ENCODE peak calls at places on chromosomes 12 and 14, in nine cellular contexts. F is right atrium auricular region, N is hepatocyte, T is dorsolateral prefrontal cortex, U is esophagus muscularis mucosa, E is pancreas, C is PC-9, I is lung, B is RWPE1. Z is an unnamed sample.
A peak's percentile ranks its signal among the peaks of the same experiment; 100 is the strongest.

GRCh38 chr12:106042091-106042490 is 96.7 kb downstream of the NUAK1 start:
- DNase-seq in F (no peak), N (no peak), T (no peak), U (peak; percentile 10), E (no peak), C (no peak), I (no peak), B (no peak), Z (no peak)

GRCh38 chr12:45730842-45731336 is 1.4 kb downstream of the ARID2 start:
- DNase-seq in F (no peak), N (no peak), T (no peak), U (no peak), E (no peak), C (no peak), I (no peak), B (peak; percentile 3), Z (no peak)

GRCh38 chr14:57492859-57493258 is 798 bp downstream of the CCDC198 start:
- DNase-seq in F (no peak), N (peak; percentile 43), T (no peak), U (no peak), E (no peak), C (no peak), I (no peak), B (peak; percentile 59), Z (no peak)

GRCh38 chr12:89528434-89528833 is 2.6 kb upstream of the POC1B start:
- DNase-seq in F (no peak), N (no peak), T (no peak), U (no peak), E (no peak), C (no peak), I (no peak), B (no peak), Z (no peak)

GRCh38 chr12:75011120-75011519 is 198.5 kb downstream of the KCNC2 start:
- DNase-seq in F (no peak), N (no peak), T (no peak), U (no peak), E (no peak), C (no peak), I (no peak), B (no peak), Z (no peak)

GRCh38 chr14:93090826-93091583 is 24.7 kb downstream of the ITPK1 start:
- DNase-seq in F (no peak), N (no peak), T (peak; percentile 50), U (no peak), E (no peak), C (no peak), I (no peak), B (no peak), Z (peak; percentile 46)

GRCh38 chr12:132388379-132389015 is 59.1 kb upstream of the GALNT9 start:
- DNase-seq in F (no peak), N (no peak), T (no peak), U (no peak), E (peak; percentile 33), C (no peak), I (no peak), B (no peak), Z (no peak)

GRCh38 chr14:61280526-61281185 is 482 bp downstream of the TMEM30B start:
- DNase-seq in F (peak; percentile 66), N (peak; percentile 66), T (no peak), U (no peak), E (peak; percentile 92), C (peak; percentile 61), I (peak; percentile 74), B (peak; percentile 46), Z (no peak)

GRCh38 chr12:65754744-65755595 is 69.3 kb upstream of the HMGA2 start:
- DNase-seq in F (no peak), N (no peak), T (no peak), U (no peak), E (no peak), C (no peak), I (no peak), B (no peak), Z (no peak)

GRCh38 chr12:65758401-65758800 is 65.9 kb upstream of the HMGA2 start:
- DNase-seq in F (no peak), N (no peak), T (no peak), U (no peak), E (no peak), C (no peak), I (no peak), B (no peak), Z (no peak)

GRCh38 chr12:65759735-65760134 is 64.5 kb upstream of the HMGA2 start:
- DNase-seq in F (no peak), N (no peak), T (no peak), U (no peak), E (no peak), C (no peak), I (no peak), B (no peak), Z (no peak)

GRCh38 chr12:65755596-65755978 is 68.7 kb upstream of the HMGA2 start:
- DNase-seq in F (no peak), N (no peak), T (no peak), U (no peak), E (no peak), C (peak; percentile 37), I (no peak), B (no peak), Z (no peak)

DNA sequence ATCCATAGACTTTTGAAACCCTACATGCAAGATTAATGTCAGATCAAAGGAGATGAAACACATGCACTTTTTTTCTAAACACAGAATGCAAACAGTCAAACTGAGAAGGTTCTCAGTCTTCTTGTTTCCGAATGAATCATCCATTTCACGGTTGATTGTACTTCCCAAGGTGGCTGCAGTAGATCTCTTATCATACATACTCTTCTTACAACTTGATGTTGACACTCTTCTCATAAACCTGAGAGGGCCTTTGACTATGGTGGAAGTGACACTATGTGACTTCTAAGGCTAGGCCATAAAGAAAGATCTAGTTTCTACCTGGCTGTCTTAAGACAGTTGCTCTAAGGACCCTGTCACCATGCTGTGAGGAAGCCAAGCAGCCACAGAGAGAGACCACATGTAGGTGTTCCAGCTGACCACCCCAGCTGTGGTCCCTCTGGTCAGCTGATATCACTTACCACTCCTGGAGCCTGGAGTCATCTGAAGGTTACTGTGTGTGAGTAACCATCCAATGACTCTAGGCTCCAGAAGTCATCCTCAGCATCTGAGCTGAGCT is 67.2 kb upstream of the HMGA2 start:
- DNase-seq in F (no peak), N (peak; percentile 20), T (no peak), U (no peak), E (no peak), C (peak; percentile 94), I (no peak), B (no peak), Z (no peak)
- H3K27ac ChIP-seq in F (no peak overlapping the region), N (no peak overlapping the region), T (no peak overlapping the region), U (no peak overlapping the region), E (no peak overlapping the region), C (peak overlapping the region; percentile 60), I (no peak overlapping the region), B (no peak overlapping the region), Z (no peak overlapping the region)

GRCh38 chr12:57868211-57868610 is 21.7 kb upstream of the CTDSP2 start:
- DNase-seq in F (no peak), N (peak; percentile 36), T (no peak), U (no peak), E (no peak), C (no peak), I (no peak), B (no peak), Z (no peak)

GRCh38 chr12:57869919-57870318 is 23.4 kb upstream of the CTDSP2 start:
- DNase-seq in F (no peak), N (no peak), T (no peak), U (no peak), E (no peak), C (no peak), I (no peak), B (no peak), Z (no peak)

GRCh38 chr12:57872362-57872761 is 25.8 kb upstream of the CTDSP2 start:
- DNase-seq in F (no peak), N (no peak), T (no peak), U (no peak), E (peak; percentile 0), C (no peak), I (no peak), B (no peak), Z (no peak)

GRCh38 chr12:57866308-57867019 is 19.9 kb upstream of the CTDSP2 start:
- DNase-seq in F (no peak), N (no peak), T (no peak), U (no peak), E (no peak), C (no peak), I (no peak), B (no peak), Z (no peak)

DNA sequence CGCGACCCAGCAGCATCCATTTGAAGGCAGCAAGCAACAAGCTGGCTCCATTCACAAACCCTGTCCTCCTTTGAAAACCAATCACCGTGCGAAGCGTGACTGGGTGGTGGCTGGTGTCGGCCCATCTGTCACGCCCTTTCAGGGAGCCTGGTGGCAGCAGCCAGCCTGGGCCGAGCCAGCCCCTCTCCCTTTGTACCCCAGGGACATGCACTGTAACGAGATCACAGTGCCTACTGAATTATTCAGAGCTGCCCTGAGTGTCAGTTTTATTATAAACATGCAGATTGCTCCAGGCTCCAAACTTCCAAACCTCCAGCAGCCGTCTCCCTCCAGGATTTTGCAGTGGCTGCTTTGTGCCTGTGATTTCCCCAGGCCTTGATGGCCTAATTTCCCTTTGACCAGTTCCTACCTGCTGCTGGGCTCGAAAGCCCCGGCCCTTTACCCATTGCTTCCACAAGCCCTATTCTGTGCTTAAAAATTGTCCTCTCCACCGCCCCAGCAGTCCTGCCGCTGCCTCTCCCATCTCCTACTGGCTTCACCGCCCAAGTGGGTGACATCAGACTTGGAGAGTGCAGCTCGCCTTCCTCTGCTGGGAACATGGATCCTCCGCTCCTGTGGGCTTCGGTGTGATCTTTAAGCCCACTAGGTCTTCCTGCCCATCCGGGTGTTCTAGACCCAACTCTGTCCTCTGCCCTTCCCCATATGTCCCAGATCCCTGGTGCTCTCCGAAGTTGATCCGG is 22.5 kb upstream of the CTDSP2 start:
- DNase-seq in F (peak; percentile 78), N (no peak), T (peak; percentile 84), U (no peak), E (no peak), C (no peak), I (no peak), B (no peak), Z (peak; percentile 43)
- H3K27ac ChIP-seq in F (peak overlapping the region; percentile 79), N (peak overlapping the region; percentile 81), T (peak overlapping the region; percentile 81), U (peak overlapping the region; percentile 94), E (no peak overlapping the region), C (no peak overlapping the region), I (no peak overlapping the region), B (no peak overlapping the region), Z (peak overlapping the region; percentile 89)

GRCh38 chr14:34711808-34712712 is 2.3 kb downstream of the CFL2 start:
- DNase-seq in F (no peak), N (no peak), T (no peak), U (no peak), E (no peak), C (no peak), I (no peak), B (no peak), Z (no peak)

GRCh38 chr14:34714320-34715107 is at the start of gene CFL2:
- DNase-seq in F (peak; percentile 79), N (peak; percentile 94), T (peak; percentile 93), U (peak; percentile 94), E (peak; percentile 90), C (no peak), I (peak; percentile 83), B (peak; percentile 68), Z (peak; percentile 92)

GRCh38 chr14:34711169-34711568 is 3.2 kb downstream of the CFL2 start:
- DNase-seq in F (no peak), N (peak; percentile 25), T (peak; percentile 6), U (no peak), E (no peak), C (no peak), I (no peak), B (peak; percentile 34), Z (no peak)

GRCh38 chr14:34713681-34714319 is 593 bp downstream of the CFL2 start:
- DNase-seq in F (peak; percentile 67), N (peak; percentile 69), T (peak; percentile 18), U (no peak), E (peak; percentile 60), C (peak; percentile 76), I (peak; percentile 31), B (peak; percentile 34), Z (no peak)

DNA sequence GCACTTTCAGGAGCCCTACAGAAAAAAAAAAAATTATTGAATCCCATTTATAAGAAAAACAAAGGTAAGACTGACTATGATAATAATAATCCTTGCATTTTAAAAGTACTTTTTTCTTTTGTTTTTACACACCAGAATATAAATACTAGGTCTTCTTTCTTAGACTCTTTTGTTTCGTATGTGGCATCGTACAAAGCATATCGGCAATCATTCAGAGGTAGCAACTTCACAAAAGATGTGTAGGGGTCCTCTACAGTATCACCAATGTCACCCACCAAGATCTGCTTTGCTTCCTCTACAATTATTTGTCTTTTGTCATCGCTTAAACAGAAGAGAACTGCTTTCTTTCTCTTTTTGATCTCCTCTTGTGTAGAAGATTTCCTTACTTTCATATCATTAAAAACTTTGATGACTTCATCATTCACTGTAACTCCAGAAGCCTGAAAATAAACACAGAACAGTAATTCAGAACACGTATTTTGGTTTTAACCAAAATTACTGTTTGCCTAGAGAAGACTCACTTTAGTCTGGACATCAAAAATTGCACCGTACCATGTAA is 1.2 kb downstream of the CFL2 start:
- DNase-seq in F (no peak), N (no peak), T (no peak), U (no peak), E (no peak), C (no peak), I (no peak), B (no peak), Z (no peak)
- H3K27ac ChIP-seq in F (peak overlapping the region; percentile 99), N (peak overlapping the region; percentile 98), T (peak overlapping the region; percentile 97), U (peak overlapping the region; percentile 98), E (peak overlapping the region; percentile 89), C (peak overlapping the region; percentile 69), I (peak overlapping the region; percentile 95), B (no peak overlapping the region), Z (peak overlapping the region; percentile 92)

GRCh38 chr12:50635356-50635755 is 128.5 kb upstream of the ATF1 start:
- DNase-seq in F (no peak), N (no peak), T (no peak), U (no peak), E (no peak), C (no peak), I (no peak), B (no peak), Z (no peak)

GRCh38 chr12:50636505-50636904 is 127.4 kb upstream of the ATF1 start:
- DNase-seq in F (no peak), N (no peak), T (peak; percentile 61), U (no peak), E (no peak), C (no peak), I (no peak), B (no peak), Z (no peak)

GRCh38 chr12:50634379-50634778 is 129.5 kb upstream of the ATF1 start:
- DNase-seq in F (no peak), N (no peak), T (no peak), U (no peak), E (no peak), C (no peak), I (no peak), B (no peak), Z (no peak)

GRCh38 chr12:50635857-50636256 is 128.0 kb upstream of the ATF1 start:
- DNase-seq in F (no peak), N (no peak), T (no peak), U (no peak), E (no peak), C (no peak), I (no peak), B (no peak), Z (no peak)

DNA sequence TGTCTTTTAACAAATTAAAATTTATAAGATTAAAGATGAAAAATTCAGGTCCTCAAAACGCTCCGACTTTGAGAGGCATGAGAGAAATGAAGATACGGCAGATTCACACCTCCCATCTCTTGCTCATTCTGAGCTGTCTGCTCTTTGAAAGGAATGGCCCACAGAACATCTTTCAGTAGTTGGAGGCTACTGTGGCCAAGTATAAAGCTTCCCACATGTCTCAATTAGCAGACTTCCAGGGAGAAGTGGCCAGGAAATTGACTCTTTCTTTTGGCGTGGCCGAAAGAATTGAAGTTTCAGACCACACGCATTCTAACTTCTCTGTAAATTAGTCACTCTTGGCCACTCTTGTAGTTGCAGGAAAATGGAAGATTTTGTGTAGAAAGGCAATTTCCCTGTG is 129.2 kb downstream of the DIP2B start:
- DNase-seq in F (no peak), N (no peak), T (no peak), U (no peak), E (no peak), C (no peak), I (no peak), B (no peak), Z (no peak)
- H3K27ac ChIP-seq in F (no peak overlapping the region), N (no peak overlapping the region), T (peak overlapping the region; percentile 66), U (no peak overlapping the region), E (no peak overlapping the region), C (no peak overlapping the region), I (no peak overlapping the region), B (no peak overlapping the region), Z (no peak overlapping the region)